ENCODE peak calls at places on chromosome 9, in four cellular contexts. R, H, O and Z are unnamed samples.

GRCh38 chr9:3528466-3528865 is 2.7 kb upstream of the RFX3 start:
- DNase-seq in R (no peak), H (no peak), O (no peak), Z (peak)

GRCh38 chr9:109452761-109453160 is 45.3 kb downstream of the PTPN3 start:
- DNase-seq in O (no peak), R (no peak), H (no peak), Z (no peak)

GRCh38 chr9:90665072-90665471 is 22.4 kb upstream of the DIRAS2 start:
- DNase-seq in O (no peak), H (no peak), R (no peak), Z (no peak)

GRCh38 chr9:135023816-135024405 is 63.6 kb upstream of the OLFM1 start:
- DNase-seq in H (no peak), O (no peak), R (no peak), Z (no peak)

GRCh38 chr9:109504689-109505088 is 6.6 kb upstream of the PTPN3 start:
- DNase-seq in R (no peak), O (no peak), H (no peak), Z (no peak)

GRCh38 chr9:18666987-18667772 is 193.2 kb downstream of the ADAMTSL1 start:
- DNase-seq in O (no peak), H (no peak), R (no peak), Z (no peak)

GRCh38 chr9:137083418-137084004 is 3.3 kb upstream of the MAN1B1 start:
- DNase-seq in H (peak), O (no peak), R (peak), Z (no peak)

GRCh38 chr9:115164511-115164974 is 46.6 kb upstream of the TNC start:
- DNase-seq in O (no peak), H (no peak), R (no peak), Z (no peak)

GRCh38 chr9:22447607-22448305 is 1.1 kb downstream of the DMRTA1 start:
- DNase-seq in R (no peak), H (peak), O (no peak), Z (no peak)

GRCh38 chr9:105198763-105199339 is 45.6 kb upstream of the SLC44A1 start:
- DNase-seq in O (no peak), H (no peak), R (no peak), Z (no peak)

GRCh38 chr9:127493592-127494303 is 42.4 kb downstream of the LRSAM1 start:
- DNase-seq in O (no peak), H (no peak), R (no peak), Z (no peak)

GRCh38 chr9:13957089-13957488 is 356.9 kb downstream of the NFIB start:
- DNase-seq in H (no peak), O (no peak), R (no peak), Z (no peak)

GRCh38 chr9:127183814-127184582 is 61.6 kb upstream of the ANGPTL2 start:
- DNase-seq in H (no peak), R (peak), O (no peak), Z (no peak)

GRCh38 chr9:89353989-89354388 is 35.7 kb downstream of the SECISBP2 start:
- DNase-seq in R (no peak), O (no peak), H (no peak), Z (no peak)

GRCh38 chr9:89022071-89022721 is 30.9 kb downstream of the S1PR3 start:
- DNase-seq in H (peak), O (no peak), R (no peak), Z (no peak)

GRCh38 chr9:114893221-114893620 is 37.2 kb downstream of the TNFSF8 start:
- DNase-seq in H (no peak), R (no peak), O (no peak), Z (no peak)

GRCh38 chr9:124354364-124355031 is 60.7 kb downstream of the PSMB7 start:
- DNase-seq in H (no peak), R (no peak), O (no peak), Z (no peak)

GRCh38 chr9:122572456-122572855 is 10.7 kb downstream of the OR1L8 start:
- DNase-seq in H (no peak), O (no peak), R (no peak), Z (no peak)

GRCh38 chr9:123111427-123111826 is 78.0 kb downstream of the GPR21 start:
- DNase-seq in O (no peak), H (peak), R (no peak), Z (no peak)

GRCh38 chr9:3842839-3843238 is 317.0 kb upstream of the RFX3 start:
- DNase-seq in O (no peak), H (no peak), R (no peak), Z (no peak)

GRCh38 chr9:93091453-93092081 is 4.5 kb upstream of the CARD19 start:
- DNase-seq in H (no peak), R (no peak), O (peak), Z (no peak)

GRCh38 chr9:117265253-117265652 is 149.6 kb downstream of the ASTN2 start:
- DNase-seq in H (no peak), R (no peak), O (no peak), Z (no peak)

GRCh38 chr9:126514037-126514821 is 99.5 kb upstream of the LMX1B start:
- DNase-seq in O (peak), R (peak), H (peak), Z (peak)

GRCh38 chr9:35517552-35518211 is 27.8 kb downstream of the RUSC2 start:
- DNase-seq in H (no peak), O (no peak), R (no peak), Z (no peak)
- H3K27ac ChIP-seq in H (peak), O (peak), R (peak), Z (no peak)

DNA sequence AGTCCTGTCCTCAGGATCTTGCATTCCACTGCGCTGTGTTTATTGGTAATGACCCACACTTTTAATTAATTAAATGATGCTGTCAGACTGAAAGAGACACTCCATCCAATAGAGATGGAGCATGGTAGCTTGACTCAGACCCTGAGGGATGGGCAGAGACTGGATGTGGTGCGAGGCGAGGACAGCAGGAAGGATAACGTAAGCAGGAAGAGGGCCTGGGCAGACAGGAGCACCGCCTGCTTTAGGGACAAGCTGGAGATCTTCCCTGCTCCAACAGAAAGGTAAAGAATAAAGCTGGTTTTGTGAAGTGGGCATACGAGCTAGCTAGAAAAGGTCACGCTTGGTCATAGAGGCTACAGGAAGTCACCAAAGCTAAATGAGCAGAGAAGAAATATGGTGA is 3.6 kb upstream of the DOCK8 start:
- DNase-seq in H (no peak), O (no peak), R (no peak), Z (no peak)
- H3K27ac ChIP-seq in H (no peak), O (peak), R (no peak), Z (no peak)

GRCh38 chr9:8696536-8696935 is 897.0 kb upstream of the DMAC1 start:
- DNase-seq in H (no peak), R (no peak), O (no peak), Z (no peak)
- H3K27ac ChIP-seq in H (no peak), R (no peak), O (no peak), Z (no peak)

GRCh38 chr9:129858167-129858962 is 23.1 kb downstream of the USP20 start:
- DNase-seq in H (no peak), R (no peak), O (no peak), Z (no peak)
- H3K27ac ChIP-seq in H (no peak), R (no peak), O (no peak), Z (peak)